ENCODE peak calls at places on chromosome 9, in nine cellular contexts. K is skeletal muscle cell; C is SW480; P is NCI-H510A; H is upper lobe of left lung; Q is stimulated activated naive CD8-positive, alpha-beta T cell treated with anti-CD3 and anti-CD28 coated beads, Interleukin-15, amount 100 ng/mL, for 72 hours; N is Ammon's horn; I is H7; B is T-helper 2 cell. L is an unnamed sample.

GRCh38 chr9:23375511-23375910 is 450.5 kb downstream of the ELAVL2 start:
- DNase-seq in K (no peak), C (no peak), P (no peak), H (no peak), Q (no peak), N (no peak), I (no peak), B (no peak), L (no peak)

GRCh38 chr9:109843651-109844050 is 63.7 kb downstream of the PALM2AKAP2 start:
- DNase-seq in K (no peak), C (no peak), P (no peak), H (no peak), Q (no peak), N (peak), I (no peak), B (no peak), L (no peak)

GRCh38 chr9:99127372-99128132 is 22.6 kb downstream of the TGFBR1 start:
- DNase-seq in K (no peak), C (no peak), P (no peak), H (no peak), Q (no peak), N (no peak), I (no peak), B (no peak), L (no peak)

GRCh38 chr9:126348911-126349550 is 22.4 kb downstream of the MVB12B start:
- DNase-seq in K (no peak), C (peak), P (no peak), H (no peak), Q (no peak), N (no peak), I (no peak), B (no peak), L (no peak)

GRCh38 chr9:80841888-80842287 is 847.5 kb downstream of the TLE1 start:
- DNase-seq in K (no peak), C (no peak), P (no peak), H (no peak), Q (no peak), N (no peak), I (no peak), B (no peak), L (no peak)

GRCh38 chr9:134538856-134539562 is 102.6 kb upstream of the COL5A1 start:
- DNase-seq in K (no peak), C (no peak), P (no peak), H (no peak), Q (no peak), N (no peak), I (no peak), B (no peak), L (no peak)

GRCh38 chr9:137296214-137297059 is 5.6 kb downstream of the NRARP start:
- DNase-seq in K (no peak), C (no peak), P (no peak), H (no peak), Q (no peak), N (no peak), I (no peak), B (no peak), L (no peak)

GRCh38 chr9:131915181-131915580 is 164.5 kb downstream of the MED27 start:
- DNase-seq in K (peak), C (no peak), P (no peak), H (no peak), Q (no peak), N (no peak), I (no peak), B (no peak), L (no peak)

GRCh38 chr9:110049699-110050450 is 158.1 kb downstream of the C9orf152 start:
- DNase-seq in K (no peak), C (peak), P (peak), H (no peak), Q (peak), N (no peak), I (peak), B (no peak), L (peak)

GRCh38 chr9:122122903-122123632 is 30.0 kb upstream of the TTLL11 start:
- DNase-seq in K (peak), C (peak), P (no peak), H (peak), Q (peak), N (peak), I (peak), B (peak), L (peak)

GRCh38 chr9:71647094-71647591 is 121.2 kb downstream of the CEMIP2 start:
- DNase-seq in K (peak), C (peak), P (no peak), H (peak), Q (no peak), N (peak), I (no peak), B (no peak), L (no peak)

GRCh38 chr9:129952337-129952736 is 90.7 kb downstream of the FNBP1 start:
- DNase-seq in K (no peak), C (no peak), P (no peak), H (no peak), Q (no peak), N (no peak), I (no peak), B (no peak), L (no peak)

GRCh38 chr9:131423171-131423581 is 29.3 kb downstream of the PRRC2B start:
- DNase-seq in K (peak), C (peak), P (peak), H (peak), Q (no peak), N (peak), I (peak), B (no peak), L (no peak)

GRCh38 chr9:95462419-95463121 is 54.2 kb downstream of the PTCH1 start:
- DNase-seq in K (peak), C (peak), P (peak), H (peak), Q (peak), N (peak), I (peak), B (peak), L (peak)

GRCh38 chr9:114238919-114239879 is 83.7 kb upstream of the ORM1 start:
- DNase-seq in K (no peak), C (peak), P (no peak), H (no peak), Q (no peak), N (peak), I (peak), B (no peak), L (no peak)

GRCh38 chr9:123318961-123319421 is 37.0 kb upstream of the CRB2 start:
- DNase-seq in K (no peak), C (no peak), P (no peak), H (no peak), Q (no peak), N (peak), I (peak), B (no peak), L (no peak)

GRCh38 chr9:83964973-83965349 is 15.1 kb downstream of the HNRNPK start:
- DNase-seq in K (no peak), C (peak), P (no peak), H (no peak), Q (no peak), N (no peak), I (no peak), B (no peak), L (no peak)

GRCh38 chr9:91411096-91411771 is 12.4 kb downstream of the NFIL3 start:
- DNase-seq in K (no peak), C (no peak), P (no peak), H (no peak), Q (no peak), N (no peak), I (no peak), B (no peak), L (no peak)

GRCh38 chr9:94919376-94920098 is 193.0 kb downstream of the AOPEP start:
- DNase-seq in K (no peak), C (peak), P (peak), H (peak), Q (no peak), N (no peak), I (no peak), B (no peak), L (no peak)

GRCh38 chr9:127336708-127337352 is 60.1 kb upstream of the SLC2A8 start:
- DNase-seq in K (peak), C (peak), P (no peak), H (peak), Q (no peak), N (peak), I (no peak), B (no peak), L (no peak)

GRCh38 chr9:86944974-86945867 is 2.1 kb downstream of the GAS1 start:
- DNase-seq in K (no peak), C (no peak), P (no peak), H (no peak), Q (no peak), N (peak), I (peak), B (no peak), L (no peak)

L was measured in activated T-helper 9 cell treated with anti-CD3 and anti-CD28 coated beads, Interleukin-2, amount 50 U/mL, for 16 hours.